ENCODE peak calls at places on chromosomes 1 and 21, in six cellular contexts. V is lower lobe of right lung, T is fibroblast of the aortic adventitia, R is choroid plexus epithelial cell, Y is vagina, O is neural progenitor cell. L is an unnamed sample.

GRCh38 chr1:41434748-41435449 is 49.6 kb downstream of the EDN2 start:
- DNase-seq in V (peak; percentile 14), T (no peak), R (peak; percentile 67), Y (no peak), O (no peak), L (no peak)

GRCh38 chr1:13922440-13922839 is 222.5 kb downstream of the PRDM2 start:
- DNase-seq in V (no peak), T (no peak), R (no peak), Y (no peak), O (no peak), L (no peak)

GRCh38 chr1:115655916-115656315 is 14.1 kb downstream of the VANGL1 start:
- DNase-seq in V (no peak), T (no peak), R (no peak), Y (no peak), O (no peak), L (no peak)

GRCh38 chr1:183859865-183860264 is 54.9 kb downstream of the RGL1 start:
- DNase-seq in V (no peak), T (peak; percentile 57), R (peak; percentile 87), Y (no peak), O (no peak), L (peak; percentile 83)

GRCh38 chr1:41526956-41527561 is 42.6 kb upstream of the EDN2 start:
- DNase-seq in V (no peak), T (no peak), R (no peak), Y (no peak), O (no peak), L (no peak)

GRCh38 chr1:31926252-31926651 is 11.9 kb downstream of the PTP4A2 start:
- DNase-seq in V (no peak), T (no peak), R (no peak), Y (no peak), O (no peak), L (no peak)

GRCh38 chr1:163231385-163231784 is 28.7 kb upstream of the RGS5 start:
- DNase-seq in V (no peak), T (peak; percentile 78), R (peak; percentile 69), Y (no peak), O (no peak), L (peak; percentile 68)

GRCh38 chr21:16976132-16976666 is 536.6 kb upstream of the CXADR start:
- DNase-seq in V (no peak), T (no peak), R (peak; percentile 28), Y (no peak), O (no peak), L (no peak)

GRCh38 chr1:53729536-53730485 is 9.2 kb downstream of the GLIS1 start:
- DNase-seq in V (no peak), T (no peak), R (peak; percentile 44), Y (no peak), O (no peak), L (peak; percentile 23)

GRCh38 chr1:24108334-24109165 is 3.4 kb downstream of the MYOM3 start:
- DNase-seq in V (peak; percentile 25), T (peak; percentile 83), R (peak; percentile 79), Y (no peak), O (no peak), L (peak; percentile 89)

GRCh38 chr1:20058531-20058930 is 11.5 kb upstream of the PLA2G5 start:
- DNase-seq in V (no peak), T (peak; percentile 53), R (peak; percentile 52), Y (no peak), O (no peak), L (peak; percentile 86)

GRCh38 chr1:110585426-110585825 is 20.7 kb downstream of the KCNA2 start:
- DNase-seq in V (no peak), T (no peak), R (no peak), Y (no peak), O (no peak), L (no peak)

GRCh38 chr1:77942400-77943140 is 36.3 kb downstream of the FUBP1 start:
- DNase-seq in V (no peak), T (no peak), R (no peak), Y (no peak), O (no peak), L (no peak)

GRCh38 chr1:77938656-77939055 is 40.2 kb downstream of the FUBP1 start:
- DNase-seq in V (no peak), T (no peak), R (no peak), Y (no peak), O (no peak), L (no peak)

GRCh38 chr1:77945345-77945744 is 33.5 kb downstream of the FUBP1 start:
- DNase-seq in V (no peak), T (no peak), R (no peak), Y (no peak), O (no peak), L (no peak)

GRCh38 chr1:77940921-77941570 is 37.8 kb downstream of the FUBP1 start:
- DNase-seq in V (no peak), T (no peak), R (peak; percentile 19), Y (no peak), O (no peak), L (no peak)
- H3K4me3 ChIP-seq in V (no peak overlapping the region), T (no peak overlapping the region), R (no peak overlapping the region), Y (no peak overlapping the region), O (no peak overlapping the region), L (no peak overlapping the region)

GRCh38 chr21:33588485-33589335 is at the start of gene DONSON:
- DNase-seq in V (peak; percentile 91), T (peak; percentile 70), R (peak; percentile 77), Y (peak; percentile 89), O (peak; percentile 96), L (peak; percentile 70)
- TF ChIP-seq CTCF in V (no peak), T (no peak), R (no peak), Y (no peak), O (peak; percentile 14), L (no peak)

GRCh38 chr1:10236405-10237156 is 26.2 kb downstream of the KIF1B start:
- DNase-seq in V (no peak), T (peak; percentile 68), R (peak; percentile 33), Y (no peak), O (no peak), L (peak; percentile 80)
- H3K4me3 ChIP-seq in V (no peak overlapping the region), T (no peak overlapping the region), R (no peak overlapping the region), Y (no peak overlapping the region), O (no peak overlapping the region), L (no peak overlapping the region)

DNA sequence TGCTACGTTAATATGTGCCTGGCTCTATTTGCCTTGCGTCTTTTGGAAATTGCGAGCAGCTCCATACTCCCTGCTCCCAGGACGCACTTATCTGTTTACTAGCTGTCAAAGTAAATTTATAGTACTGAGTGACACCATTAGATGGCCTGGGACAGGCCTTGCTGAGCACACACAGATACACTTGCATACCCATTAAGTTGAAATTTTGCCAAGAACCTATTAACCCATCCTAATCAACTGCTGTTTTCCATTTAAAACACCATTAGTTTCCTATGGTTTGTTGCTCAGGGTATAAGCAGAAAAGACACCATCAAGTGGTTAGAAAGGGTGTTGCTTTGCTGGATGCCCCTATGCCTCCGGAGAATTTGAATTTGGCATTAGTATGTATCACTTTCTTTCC is 187.3 kb downstream of the SLC44A5 start:
- DNase-seq in V (no peak), T (no peak), R (no peak), Y (no peak), O (peak; percentile 4), L (no peak)
- TF ChIP-seq CTCF in V (no peak), T (no peak), R (no peak), Y (no peak), O (peak; percentile 45), L (no peak)

GRCh38 chr1:156427858-156428257 is 58.8 kb downstream of the RHBG start:
- DNase-seq in V (no peak), T (no peak), R (no peak), Y (no peak), O (no peak), L (no peak)
- H3K4me3 ChIP-seq in V (no peak overlapping the region), T (no peak overlapping the region), R (no peak overlapping the region), Y (no peak overlapping the region), O (no peak overlapping the region), L (no peak overlapping the region)

L was measured in AG10803.